ENCODE peak calls at places on chromosomes 3 and 15, in five cellular contexts. U, E, K, H and R are unnamed samples.

GRCh38 chr3:143825513-143825912 is 22.8 kb downstream of the SLC9A9 start:
- DNase-seq in U (no peak), E (no peak), K (no peak), H (no peak), R (no peak)

GRCh38 chr3:65170357-65171090 is 482.7 kb upstream of the ADAMTS9 start:
- DNase-seq in U (peak; percentile 78), E (peak; percentile 85), K (peak; percentile 85), H (peak; percentile 95), R (no peak)

GRCh38 chr15:78055923-78056713 is 21.4 kb downstream of the TBC1D2B start:
- DNase-seq in U (peak; percentile 52), E (no peak), K (no peak), H (no peak), R (no peak)

GRCh38 chr3:11009898-11010297 is 17.4 kb downstream of the SLC6A1 start:
- DNase-seq in U (no peak), E (no peak), K (no peak), H (no peak), R (no peak)

GRCh38 chr3:186732169-186732766 is 15.1 kb downstream of the KNG1 start:
- DNase-seq in U (no peak), E (no peak), K (no peak), H (no peak), R (no peak)

GRCh38 chr3:66259721-66260255 is 39.0 kb downstream of the SLC25A26 start:
- DNase-seq in U (no peak), E (no peak), K (peak; percentile 52), H (peak; percentile 24), R (no peak)

GRCh38 chr15:95894407-95894956 is 436.0 kb upstream of the NR2F2 start:
- DNase-seq in U (no peak), E (no peak), K (no peak), H (no peak), R (no peak)

GRCh38 chr3:115072265-115073008 is 74.7 kb downstream of the ZBTB20 start:
- DNase-seq in U (no peak), E (no peak), K (peak; percentile 46), H (peak; percentile 82), R (no peak)

GRCh38 chr3:118637866-118638265 is 396.8 kb downstream of the IGSF11 start:
- DNase-seq in U (no peak), E (no peak), K (no peak), H (no peak), R (no peak)

GRCh38 chr3:62109534-62109933 is 263.8 kb downstream of the FEZF2 start:
- DNase-seq in U (no peak), E (peak; percentile 40), K (peak; percentile 96), H (peak; percentile 96), R (no peak)

GRCh38 chr3:138165061-138165460 is 9.7 kb downstream of the DBR1 start:
- DNase-seq in U (no peak), E (no peak), K (no peak), H (no peak), R (no peak)
- H3K27ac ChIP-seq in U (no peak overlapping the region), E (no peak overlapping the region), K (no peak overlapping the region), H (no peak overlapping the region), R (no peak overlapping the region)

GRCh38 chr15:101191242-101191641 is 60.6 kb downstream of the CHSY1 start:
- DNase-seq in U (no peak), E (no peak), K (peak; percentile 52), H (no peak), R (no peak)

GRCh38 chr15:101192081-101192480 is 59.8 kb downstream of the CHSY1 start:
- DNase-seq in U (no peak), E (no peak), K (no peak), H (no peak), R (no peak)

GRCh38 chr15:101193781-101194180 is 58.1 kb downstream of the CHSY1 start:
- DNase-seq in U (no peak), E (no peak), K (no peak), H (no peak), R (no peak)

GRCh38 chr15:101193063-101193712 is 58.7 kb downstream of the CHSY1 start:
- DNase-seq in U (no peak), E (peak; percentile 66), K (peak; percentile 35), H (no peak), R (no peak)

GRCh38 chr15:101194246-101195138 is 57.4 kb downstream of the CHSY1 start:
- DNase-seq in U (no peak), E (no peak), K (no peak), H (no peak), R (no peak)
- H3K4me3 ChIP-seq in U (no peak overlapping the region), E (peak overlapping the region; percentile 32), K (no peak overlapping the region), H (no peak overlapping the region), R (no peak overlapping the region)

GRCh38 chr3:42140665-42141203 is 49.6 kb downstream of the TRAK1 start:
- DNase-seq in U (no peak), E (no peak), K (no peak), H (no peak), R (no peak)

GRCh38 chr3:42148086-42148842 is 57.1 kb downstream of the TRAK1 start:
- DNase-seq in U (no peak), E (no peak), K (no peak), H (no peak), R (no peak)

GRCh38 chr3:42144209-42144608 is 53.1 kb downstream of the TRAK1 start:
- DNase-seq in U (no peak), E (no peak), K (no peak), H (no peak), R (no peak)

GRCh38 chr3:42139740-42140453 is 48.7 kb downstream of the TRAK1 start:
- DNase-seq in U (no peak), E (no peak), K (no peak), H (no peak), R (no peak)

DNA sequence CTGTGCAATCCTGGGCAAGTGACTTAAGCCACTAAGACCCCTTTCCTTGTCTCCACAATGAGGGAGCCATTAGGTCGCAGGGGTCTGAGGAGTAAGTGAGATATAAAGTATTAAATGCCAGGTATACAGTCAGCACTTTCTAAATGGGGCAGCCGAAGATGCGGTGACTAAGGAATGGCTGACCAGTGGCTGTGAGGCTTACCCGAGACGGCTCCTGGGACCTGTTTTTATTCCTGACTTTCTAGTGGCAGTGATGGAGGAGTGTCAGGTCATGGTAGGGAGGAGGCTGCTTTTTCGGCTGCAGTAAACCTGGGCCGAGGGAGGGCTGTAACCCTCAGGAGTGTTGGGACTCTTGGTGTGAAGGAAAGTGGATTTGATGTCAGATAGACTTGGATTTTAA is 52.3 kb downstream of the TRAK1 start:
- DNase-seq in U (no peak), E (no peak), K (no peak), H (no peak), R (no peak)
- H3K27ac ChIP-seq in U (no peak overlapping the region), E (no peak overlapping the region), K (no peak overlapping the region), H (no peak overlapping the region), R (no peak overlapping the region)

GRCh38 chr3:12797892-12798558 is 1.5 kb downstream of the CAND2 start:
- DNase-seq in U (no peak), E (no peak), K (no peak), H (no peak), R (no peak)

GRCh38 chr3:12798559-12799179 is 2.2 kb downstream of the CAND2 start:
- DNase-seq in U (peak; percentile 35), E (peak; percentile 63), K (no peak), H (no peak), R (peak; percentile 42)

GRCh38 chr3:12796171-12797123 is at the start of gene CAND2:
- DNase-seq in U (peak; percentile 70), E (peak; percentile 80), K (peak; percentile 37), H (peak; percentile 52), R (peak; percentile 80)

GRCh38 chr3:12799525-12800440 is 3.3 kb downstream of the CAND2 start:
- DNase-seq in U (peak; percentile 45), E (no peak), K (no peak), H (no peak), R (peak; percentile 58)

DNA sequence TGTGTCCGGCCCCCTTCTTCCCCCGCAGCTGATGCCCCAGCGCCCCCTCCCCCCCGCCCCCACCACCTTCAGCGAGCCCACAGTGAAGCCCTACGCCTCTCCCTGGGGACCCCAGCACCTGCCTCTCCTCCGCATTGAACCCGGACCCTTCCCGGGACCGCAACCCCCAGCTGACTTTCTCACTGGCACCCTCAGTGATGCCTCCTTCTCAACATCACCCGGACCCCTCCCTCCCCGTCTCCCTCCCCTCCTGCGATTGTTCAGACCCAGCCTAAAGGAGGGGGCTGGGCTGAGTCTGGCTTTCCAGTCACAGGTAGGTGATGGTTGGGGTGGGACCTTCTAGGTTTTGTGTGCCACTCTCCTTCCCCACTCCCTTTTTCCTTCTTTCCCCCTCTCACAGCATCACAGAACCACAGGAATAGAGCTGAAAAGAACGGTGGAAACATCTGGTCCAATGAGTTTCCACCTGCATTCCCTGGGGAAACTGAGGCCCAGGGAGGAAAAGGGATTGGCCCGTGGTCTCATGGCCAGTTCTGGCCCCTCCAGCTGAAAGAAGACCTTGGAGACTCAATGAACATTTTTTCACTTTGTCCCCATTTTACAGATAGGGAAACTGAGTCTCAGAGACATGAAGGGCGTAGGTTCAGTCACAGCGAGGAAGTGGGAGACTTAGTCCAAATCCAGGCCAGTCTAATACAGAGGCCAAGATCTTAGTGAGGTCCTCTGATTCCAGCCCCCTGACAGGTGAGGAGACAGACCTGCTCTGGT is 828 bp downstream of the CAND2 start:
- DNase-seq in U (no peak), E (no peak), K (no peak), H (no peak), R (no peak)
- H3K4me3 ChIP-seq in U (no peak overlapping the region), E (peak overlapping the region; percentile 79), K (peak overlapping the region; percentile 79), H (no peak overlapping the region), R (no peak overlapping the region)

GRCh38 chr3:177827517-177828249 is 630.4 kb upstream of the TBL1XR1 start:
- DNase-seq in U (no peak), E (no peak), K (peak; percentile 91), H (peak; percentile 92), R (no peak)
- H3K27ac ChIP-seq in U (peak overlapping the region; percentile 77), E (no peak overlapping the region), K (peak overlapping the region; percentile 24), H (no peak overlapping the region), R (no peak overlapping the region)

GRCh38 chr15:98682992-98683701 is 34.8 kb downstream of the IGF1R start:
- DNase-seq in U (no peak), E (no peak), K (peak; percentile 40), H (no peak), R (no peak)

GRCh38 chr15:98686983-98687382 is 38.6 kb downstream of the IGF1R start:
- DNase-seq in U (peak; percentile 72), E (no peak), K (no peak), H (no peak), R (no peak)

GRCh38 chr15:98684441-98684840 is 36.1 kb downstream of the IGF1R start:
- DNase-seq in U (no peak), E (no peak), K (peak; percentile 78), H (peak; percentile 72), R (no peak)

GRCh38 chr15:98683821-98684220 is 35.5 kb downstream of the IGF1R start:
- DNase-seq in U (no peak), E (no peak), K (no peak), H (no peak), R (no peak)

DNA sequence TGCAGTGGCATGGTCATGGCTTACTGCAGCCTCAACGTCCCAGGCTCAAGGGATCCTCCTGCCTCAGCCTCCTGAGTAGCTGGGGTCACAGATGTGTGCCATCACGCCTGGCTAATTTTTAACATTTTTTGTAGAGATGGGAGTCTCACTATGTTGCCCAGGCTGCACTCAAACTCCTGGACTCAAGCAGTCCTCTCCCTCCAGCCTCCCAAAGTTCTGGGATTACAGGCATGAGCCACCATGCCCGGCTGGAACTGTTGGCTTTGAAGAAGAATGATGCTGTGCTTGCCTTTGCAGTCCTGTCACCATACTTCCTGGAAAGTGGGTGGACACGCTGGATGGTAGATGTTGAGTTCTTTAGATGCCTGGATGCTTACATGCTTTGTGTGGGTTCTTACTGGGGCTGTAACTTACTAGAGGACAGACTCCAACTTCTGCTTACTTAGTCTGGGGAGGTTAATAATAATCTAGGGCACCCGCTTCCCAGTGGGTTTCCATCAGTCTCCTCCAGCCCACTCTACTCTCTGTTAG is 36.7 kb downstream of the IGF1R start:
- DNase-seq in U (no peak), E (no peak), K (peak; percentile 28), H (peak; percentile 71), R (no peak)
- H3K4me3 ChIP-seq in U (no peak overlapping the region), E (no peak overlapping the region), K (no peak overlapping the region), H (no peak overlapping the region), R (no peak overlapping the region)

GRCh38 chr15:83094592-83094991 is 12.9 kb upstream of the TM6SF1 start:
- DNase-seq in U (no peak), E (no peak), K (no peak), H (no peak), R (no peak)
- H3K27ac ChIP-seq in U (no peak overlapping the region), E (no peak overlapping the region), K (no peak overlapping the region), H (no peak overlapping the region), R (no peak overlapping the region)